ENCODE peak calls at places on chromosomes 1 and 21, in four cellular contexts. Z is fibroblast of the conjunctiva, Y is H54, O is H4. A is an unnamed sample.

GRCh38 chr1:119139393-119139792 is 1.1 kb downstream of the WARS2 start:
- DNase-seq in Z (no peak), O (no peak), Y (no peak), A (no peak)

GRCh38 chr1:203559523-203559922 is 65.6 kb downstream of the OPTC start:
- DNase-seq in Y (no peak), O (no peak), Z (peak), A (peak)

GRCh38 chr1:23869818-23870217 is 1.7 kb upstream of the FUCA1 start:
- DNase-seq in O (no peak), Y (no peak), Z (no peak), A (no peak)

GRCh38 chr1:84913025-84913892 is 20.3 kb upstream of the LPAR3 start:
- DNase-seq in Z (no peak), Y (no peak), O (peak), A (no peak)

GRCh38 chr1:199102239-199102638 is 463.4 kb downstream of the PTPRC start:
- DNase-seq in O (no peak), Z (no peak), Y (no peak), A (no peak)

GRCh38 chr1:1024421-1025415 is 4.8 kb downstream of the AGRN start:
- DNase-seq in O (no peak), Y (peak), Z (no peak), A (no peak)

GRCh38 chr1:166156674-166157073 is 10.1 kb downstream of the FAM78B start:
- DNase-seq in Y (no peak), O (no peak), Z (no peak), A (no peak)

GRCh38 chr1:174858301-174858700 is 141.4 kb upstream of the CACYBP start:
- DNase-seq in Z (no peak), Y (no peak), O (no peak), A (no peak)

GRCh38 chr1:156124557-156125483 is 10.3 kb downstream of the LMNA start:
- DNase-seq in Y (no peak), Z (no peak), O (peak), A (no peak)

GRCh38 chr21:18354947-18355346 is 48.6 kb downstream of the TMPRSS15 start:
- DNase-seq in O (no peak), Y (no peak), Z (no peak), A (no peak)

GRCh38 chr1:116738673-116739370 is 15.4 kb upstream of the CD2 start:
- DNase-seq in Y (no peak), Z (no peak), O (no peak), A (no peak)

GRCh38 chr1:204506091-204506968 is 9.9 kb upstream of the MDM4 start:
- DNase-seq in Z (peak), Y (peak), O (peak), A (peak)

GRCh38 chr1:30706528-30706927 is 16.9 kb downstream of the MATN1 start:
- DNase-seq in Y (peak), Z (no peak), O (no peak), A (no peak)

GRCh38 chr1:182299728-182300581 is 91.6 kb downstream of the GLUL start:
- DNase-seq in O (peak), Z (no peak), Y (no peak), A (no peak)

GRCh38 chr1:19439464-19440171 is 45.7 kb downstream of the CAPZB start:
- DNase-seq in Z (no peak), O (no peak), Y (no peak), A (no peak)

GRCh38 chr1:67429528-67430357 is 459 bp downstream of the SERBP1 start:
- DNase-seq in O (no peak), Z (no peak), Y (no peak), A (no peak)

GRCh38 chr1:17600313-17600712 is 60.8 kb downstream of the ARHGEF10L start:
- DNase-seq in Z (no peak), Y (no peak), O (no peak), A (no peak)

GRCh38 chr1:25819496-25820246 is at the start of gene MTFR1L:
- DNase-seq in Z (peak), O (peak), Y (peak), A (peak)

GRCh38 chr1:220825819-220826551 is 39.3 kb downstream of the MTARC1 start:
- DNase-seq in Y (no peak), O (no peak), Z (no peak), A (no peak)

GRCh38 chr1:24415910-24416665 is 486 bp downstream of the NIPAL3 start:
- DNase-seq in Z (no peak), O (no peak), Y (no peak), A (no peak)